ENCODE peak calls at places on chromosomes 12 and 14, in nine cellular contexts. Q, R, I, M, O, J, B, U and Y are unnamed samples.

GRCh38 chr12:56894698-56895368 is 39.4 kb downstream of the SDR9C7 start:
- DNase-seq in B (no peak), O (no peak), Q (no peak), M (no peak), J (peak), R (no peak), U (no peak), I (no peak), Y (no peak)

GRCh38 chr12:91846466-91847055 is 299.1 kb downstream of the BTG1 start:
- DNase-seq in Q (peak), J (peak), R (no peak), B (no peak), I (no peak), O (no peak), M (no peak), U (peak), Y (peak)

GRCh38 chr14:21026988-21027315 is 2.1 kb upstream of the NDRG2 start:
- DNase-seq in O (peak), M (peak), Q (no peak), B (no peak), J (peak), I (no peak), R (no peak), U (no peak), Y (no peak)

GRCh38 chr14:49754570-49755097 is 13.3 kb upstream of the KLHDC2 start:
- DNase-seq in M (no peak), R (no peak), J (no peak), U (peak), Q (no peak), O (no peak), B (no peak), I (no peak), Y (no peak)

GRCh38 chr14:69263364-69263763 is 3.4 kb downstream of the GALNT16 start:
- DNase-seq in I (no peak), B (peak), R (peak), M (no peak), Q (peak), J (peak), U (peak), O (peak), Y (peak)

GRCh38 chr12:104620761-104621531 is 164.2 kb downstream of the CHST11 start:
- DNase-seq in I (no peak), R (no peak), Q (no peak), U (no peak), O (no peak), J (no peak), M (no peak), B (no peak), Y (peak)

GRCh38 chr14:105223770-105224544 is 24.4 kb upstream of the BTBD6 start:
- DNase-seq in M (no peak), B (no peak), U (no peak), I (no peak), R (no peak), O (no peak), J (no peak), Q (no peak), Y (no peak)

GRCh38 chr12:9760699-9761406 is at the start of gene CD69:
- DNase-seq in M (no peak), Q (peak), I (peak), O (no peak), B (no peak), R (no peak), J (no peak), U (no peak), Y (no peak)

GRCh38 chr12:52630104-52630500 is 11.7 kb upstream of the KRT73 start:
- DNase-seq in M (no peak), U (no peak), O (no peak), R (no peak), Q (no peak), I (no peak), B (no peak), J (no peak), Y (no peak)

GRCh38 chr12:108649126-108649525 is 15.4 kb upstream of the SELPLG start:
- DNase-seq in B (no peak), O (no peak), I (no peak), J (no peak), M (no peak), R (no peak), U (peak), Q (no peak), Y (peak)

GRCh38 chr12:115455268-115455681 is 771.3 kb upstream of the TBX3 start:
- DNase-seq in R (no peak), I (no peak), Q (no peak), B (no peak), O (no peak), J (peak), M (no peak), U (no peak), Y (no peak)

GRCh38 chr14:31024577-31025334 is 693 bp upstream of the AP4S1 start:
- DNase-seq in B (no peak), J (no peak), Q (peak), O (no peak), R (no peak), M (no peak), U (peak), I (no peak), Y (no peak)

GRCh38 chr12:138898-139534 is 72.4 kb downstream of the IQSEC3 start:
- DNase-seq in Q (peak), M (peak), I (no peak), R (no peak), B (peak), J (peak), U (peak), O (peak), Y (peak)

GRCh38 chr14:71289536-71289935 is 382.3 kb downstream of the PCNX1 start:
- DNase-seq in I (no peak), B (no peak), U (no peak), O (no peak), R (no peak), J (no peak), M (no peak), Q (no peak), Y (no peak)

GRCh38 chr12:89059721-89060120 is 292.6 kb downstream of the DUSP6 start:
- DNase-seq in I (no peak), R (no peak), B (no peak), M (no peak), J (no peak), U (no peak), Q (peak), O (no peak), Y (no peak)

DNA sequence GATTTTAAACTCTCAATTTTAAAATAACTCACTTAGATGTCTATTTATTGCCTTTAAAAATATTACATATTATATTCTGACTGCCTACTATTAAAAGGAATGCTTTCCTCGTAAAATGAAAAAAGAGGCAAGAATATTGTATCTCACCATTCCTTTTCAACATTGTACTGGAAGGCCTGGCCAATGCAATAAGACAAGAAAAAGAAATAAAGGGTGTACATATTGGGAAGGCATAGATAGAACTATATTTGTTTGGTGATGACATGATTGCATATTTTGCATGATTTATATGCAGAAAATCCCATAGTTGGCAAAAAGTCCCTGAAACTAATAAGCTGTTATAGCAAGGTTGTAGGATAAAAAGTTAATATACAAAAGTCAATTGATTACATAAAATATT is 474.6 kb upstream of the ATP2B1 start:
- DNase-seq in M (peak), I (no peak), Q (no peak), B (no peak), J (no peak), O (no peak), R (no peak), U (no peak), Y (no peak)
- TF ChIP-seq CTCF in M (no peak), I (no peak), Q (no peak), B (no peak), J (no peak), O (no peak), R (no peak), U (no peak), Y (no peak)

GRCh38 chr12:100268835-100269564 is 2.0 kb downstream of the SCYL2 start:
- DNase-seq in I (no peak), R (no peak), J (peak), O (no peak), U (peak), Q (peak), M (peak), B (no peak), Y (peak)
- H3K4me3 ChIP-seq in I (peak), R (peak), J (peak), O (peak), U (peak), Q (peak), M (peak), B (peak), Y (peak)

GRCh38 chr14:96261772-96262485 is 5.9 kb downstream of the BDKRB1 start:
- DNase-seq in I (no peak), U (peak), J (no peak), M (no peak), R (no peak), Q (no peak), O (no peak), B (no peak), Y (no peak)
- TF ChIP-seq CTCF in I (no peak), U (peak), J (no peak), M (peak), R (no peak), Q (peak), O (no peak), B (no peak), Y (no peak)

GRCh38 chr14:68167717-68168087 is 348.1 kb downstream of the RAD51B start:
- DNase-seq in O (no peak), M (no peak), U (no peak), R (no peak), J (no peak), I (no peak), Q (no peak), B (no peak), Y (no peak)

GRCh38 chr14:68164723-68165122 is 345.1 kb downstream of the RAD51B start:
- DNase-seq in B (no peak), R (no peak), U (no peak), I (no peak), Q (no peak), M (no peak), O (no peak), J (no peak), Y (no peak)

GRCh38 chr14:68167019-68167716 is 347.6 kb downstream of the RAD51B start:
- DNase-seq in I (no peak), M (no peak), B (no peak), U (no peak), R (no peak), J (no peak), Q (no peak), O (no peak), Y (no peak)

GRCh38 chr14:68168460-68169109 is 349.0 kb downstream of the RAD51B start:
- DNase-seq in I (no peak), J (no peak), Q (no peak), O (no peak), R (no peak), U (no peak), B (no peak), M (no peak), Y (no peak)

GRCh38 chr14:68165274-68165843 is 345.8 kb downstream of the RAD51B start:
- DNase-seq in B (no peak), J (no peak), U (no peak), I (no peak), Q (no peak), M (no peak), O (no peak), R (no peak), Y (no peak)
- H3K4me3 ChIP-seq in B (no peak), J (no peak), U (no peak), I (no peak), Q (no peak), M (no peak), O (no peak), R (no peak), Y (no peak)

DNA sequence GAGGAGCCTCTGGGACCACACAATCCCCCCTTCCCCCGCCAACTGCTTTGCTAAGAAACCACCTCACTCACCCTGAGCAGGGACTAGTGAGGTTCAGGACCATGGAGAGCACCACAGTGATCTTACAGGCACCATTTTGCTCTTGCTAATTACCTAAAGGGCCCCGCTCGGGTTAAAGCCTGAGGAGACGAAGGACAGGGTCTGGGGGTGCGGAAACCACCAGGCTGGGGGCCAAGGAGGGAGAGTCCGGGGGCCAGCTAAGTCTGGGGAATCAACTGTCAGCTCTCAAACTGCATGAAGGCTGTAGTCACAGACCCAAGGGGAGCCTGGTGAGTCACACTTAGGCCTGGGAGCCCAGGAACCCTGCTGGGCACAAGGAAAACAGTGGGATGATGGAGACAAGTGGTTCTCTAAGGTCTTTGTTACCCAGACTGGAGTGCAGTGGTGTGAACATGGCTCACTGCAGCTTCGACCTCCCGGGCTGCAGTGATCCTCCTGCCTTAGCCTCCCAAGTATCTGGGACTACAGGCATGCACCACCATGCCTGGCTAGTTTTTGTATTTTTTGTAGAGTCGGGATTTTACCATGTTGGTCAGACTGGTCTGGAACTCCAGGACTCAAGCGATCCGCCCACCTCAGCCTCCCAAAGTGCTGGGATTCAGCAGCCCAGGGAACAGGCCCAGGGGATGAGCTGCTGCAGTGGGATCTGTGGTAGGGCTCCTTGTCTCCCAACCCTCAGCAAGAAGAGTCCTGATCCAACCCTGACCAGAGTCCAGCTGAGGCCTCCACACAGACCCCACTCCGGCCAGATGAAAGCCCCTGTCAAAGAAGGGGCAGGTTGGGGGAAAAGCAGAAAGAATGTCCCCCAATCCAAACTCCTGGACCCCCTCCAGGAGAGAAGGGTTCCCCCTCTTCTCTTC is 98.8 kb downstream of the CALM1 start:
- DNase-seq in O (peak), R (peak), J (peak), I (no peak), U (peak), Q (peak), M (peak), B (no peak), Y (peak)
- TF ChIP-seq CTCF in O (no peak), R (no peak), J (no peak), I (no peak), U (no peak), Q (no peak), M (no peak), B (no peak), Y (no peak)

DNA sequence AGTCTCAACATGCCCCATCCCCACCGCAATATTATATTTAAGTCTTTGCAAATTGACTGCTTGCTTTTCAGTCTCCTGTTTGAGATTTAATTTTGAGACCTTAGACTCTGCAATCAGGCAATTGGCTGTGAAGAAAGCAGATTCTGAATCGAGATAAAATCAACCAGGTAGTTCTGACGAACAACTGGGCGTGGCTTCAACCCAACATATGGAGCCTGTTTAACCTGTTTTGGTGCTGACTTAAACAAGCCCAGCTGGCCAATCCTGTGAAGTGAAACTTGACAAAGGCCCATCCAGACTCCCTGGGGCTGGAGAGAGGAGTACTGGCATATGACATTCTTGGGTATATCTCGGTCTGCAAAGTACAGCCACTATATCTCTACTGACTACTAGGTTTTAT is 9.8 kb upstream of the CIPC start:
- DNase-seq in J (no peak), O (no peak), I (no peak), B (no peak), M (peak), U (no peak), R (no peak), Q (no peak), Y (no peak)
- H3K4me3 ChIP-seq in J (no peak), O (no peak), I (no peak), B (no peak), M (peak), U (no peak), R (no peak), Q (no peak), Y (no peak)

DNA sequence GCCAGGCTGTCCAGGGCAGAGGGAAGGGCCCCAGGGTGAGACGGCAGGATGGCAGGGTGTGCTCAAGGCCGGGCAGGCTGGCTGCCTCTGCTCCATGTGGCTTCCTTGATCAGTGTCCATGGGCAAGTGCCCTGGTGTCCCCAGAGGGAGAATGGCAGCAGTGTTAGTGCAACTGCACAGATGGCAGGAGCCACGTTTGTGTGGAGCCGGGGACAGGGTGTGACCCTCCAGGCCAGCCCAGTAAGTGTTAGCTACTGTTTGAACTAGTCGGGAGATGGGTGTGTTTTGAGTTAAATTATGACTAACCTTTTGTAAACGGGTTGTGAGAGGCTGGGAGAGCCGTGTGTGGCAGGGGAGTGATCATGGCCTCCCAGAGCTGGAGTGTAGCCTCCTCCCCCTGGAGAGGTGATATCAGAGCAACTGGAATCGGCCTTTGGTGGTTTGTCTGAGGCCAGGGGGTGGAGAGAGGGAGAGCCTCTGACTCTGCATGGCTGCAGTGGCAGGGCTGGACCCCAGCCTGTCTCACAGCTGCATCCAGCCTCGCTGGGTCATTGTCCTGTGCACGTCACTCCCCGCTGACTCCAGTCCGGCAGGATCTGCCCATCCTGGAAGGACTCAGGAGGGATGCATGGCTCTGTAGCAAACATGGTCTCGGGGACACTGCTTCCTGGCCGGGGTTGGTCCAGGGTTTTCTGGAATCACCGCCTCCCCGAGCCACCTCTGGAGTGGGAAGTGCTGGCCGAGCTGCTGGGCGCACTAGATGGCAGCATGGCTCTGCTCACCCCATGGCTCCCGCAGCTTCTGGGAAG is 27.8 kb downstream of the AACS start:
- DNase-seq in U (peak), J (peak), I (peak), O (peak), B (peak), R (no peak), M (peak), Q (peak), Y (peak)
- TF ChIP-seq CTCF in U (peak), J (no peak), I (no peak), O (peak), B (peak), R (no peak), M (peak), Q (no peak), Y (no peak)

DNA sequence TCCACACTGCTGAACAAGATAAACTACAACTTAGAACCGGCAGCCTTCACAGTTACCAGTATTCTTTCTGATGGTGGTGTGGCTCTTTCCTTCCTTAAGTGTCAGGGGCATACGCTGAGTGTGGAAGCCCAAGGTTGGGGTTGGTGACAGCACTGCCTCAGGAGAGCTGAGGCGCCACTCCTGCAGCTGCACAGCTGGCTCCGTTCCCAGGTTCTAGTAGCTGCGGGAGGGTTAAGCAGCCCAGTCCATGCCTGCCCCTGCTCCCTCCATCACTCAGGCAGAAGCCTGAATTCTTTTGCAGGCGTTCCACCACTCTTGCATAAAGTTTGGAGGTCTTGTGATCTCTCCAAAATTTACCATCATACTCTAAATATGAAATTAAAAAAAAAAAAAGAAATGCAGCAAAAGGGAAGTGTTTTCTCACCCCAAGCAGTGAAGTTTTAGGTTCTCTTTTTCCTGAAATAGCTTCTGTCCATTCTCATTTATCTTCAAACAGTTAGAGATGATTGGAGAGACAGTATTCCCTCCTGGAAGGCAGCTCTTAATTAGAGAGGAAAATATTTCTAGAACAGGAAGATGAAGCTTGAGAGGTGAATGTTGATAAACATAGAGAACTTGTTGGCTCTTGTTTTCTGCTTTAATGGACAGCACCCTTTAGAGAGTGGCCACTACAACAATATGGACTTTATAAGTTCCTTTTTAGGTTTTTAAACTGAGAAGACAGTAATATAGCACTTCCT is 136.1 kb downstream of the FGD4 start:
- DNase-seq in R (peak), B (peak), Q (peak), J (peak), U (peak), I (no peak), O (peak), M (peak), Y (peak)
- H3K4me3 ChIP-seq in R (peak), B (peak), Q (peak), J (peak), U (peak), I (peak), O (peak), M (no peak), Y (peak)

GRCh38 chr12:78560633-78561032 is 303.9 kb upstream of the SYT1 start:
- DNase-seq in B (no peak), O (no peak), I (no peak), Q (no peak), R (no peak), M (no peak), J (no peak), U (no peak), Y (no peak)

GRCh38 chr12:78566461-78566860 is 298.1 kb upstream of the SYT1 start:
- DNase-seq in M (no peak), U (no peak), R (no peak), Q (no peak), O (no peak), B (no peak), I (no peak), J (no peak), Y (no peak)

GRCh38 chr12:78568326-78569020 is 296.1 kb upstream of the SYT1 start:
- DNase-seq in B (no peak), I (peak), Q (no peak), U (peak), M (no peak), O (no peak), R (no peak), J (no peak), Y (no peak)

GRCh38 chr12:78559441-78559840 is 305.1 kb upstream of the SYT1 start:
- DNase-seq in M (no peak), J (no peak), Q (peak), R (no peak), I (no peak), O (no peak), B (no peak), U (peak), Y (no peak)

GRCh38 chr12:78562358-78563205 is 302.0 kb upstream of the SYT1 start:
- DNase-seq in Q (peak), J (peak), O (no peak), M (peak), I (no peak), R (no peak), B (no peak), U (peak), Y (peak)
- TF ChIP-seq CTCF in Q (peak), J (peak), O (no peak), M (peak), I (peak), R (no peak), B (peak), U (peak), Y (peak)

GRCh38 chr12:49055978-49056754 is 4.4 kb downstream of the KMT2D start:
- DNase-seq in B (peak), M (peak), R (peak), O (peak), J (peak), U (peak), I (no peak), Q (peak), Y (peak)
- H3K4me3 ChIP-seq in B (peak), M (peak), R (peak), O (peak), J (peak), U (no peak), I (no peak), Q (peak), Y (peak)